ENCODE peak calls at places on chromosomes 7 and 10, in nine cellular contexts. One of them, this sample, is unnamed.

GRCh38 chr7:77913977-77914607 is 115.5 kb downstream of the PHTF2 start:
- DNase-seq in cardiac muscle cell: no peak
- DNase-seq in RWPE2: no peak
- DNase-seq in AG04450: no peak
- DNase-seq in adrenal gland: no peak
- DNase-seq in K562: peak; percentile 81
- DNase-seq in prostate gland: no peak
- DNase-seq in sigmoid colon: no peak
- DNase-seq in testis: no peak
- DNase-seq in this sample: no peak

GRCh38 chr7:27181176-27181520 is 3.9 kb downstream of the HOXA11 start:
- DNase-seq in adrenal gland: no peak
- DNase-seq in K562: no peak
- DNase-seq in sigmoid colon: peak; percentile 80
- DNase-seq in AG04450: no peak
- DNase-seq in prostate gland: no peak
- DNase-seq in RWPE2: no peak
- DNase-seq in cardiac muscle cell: no peak
- DNase-seq in testis: no peak
- DNase-seq in this sample: no peak

GRCh38 chr7:29764227-29764626 is 42.1 kb upstream of the WIPF3 start:
- DNase-seq in prostate gland: no peak
- DNase-seq in cardiac muscle cell: no peak
- DNase-seq in RWPE2: no peak
- DNase-seq in adrenal gland: no peak
- DNase-seq in sigmoid colon: no peak
- DNase-seq in testis: peak; percentile 33
- DNase-seq in AG04450: no peak
- DNase-seq in K562: peak; percentile 34
- DNase-seq in this sample: no peak

GRCh38 chr7:108293190-108293612 is 163.0 kb downstream of the NRCAM start:
- DNase-seq in RWPE2: no peak
- DNase-seq in testis: no peak
- DNase-seq in K562: no peak
- DNase-seq in adrenal gland: peak; percentile 69
- DNase-seq in prostate gland: no peak
- DNase-seq in cardiac muscle cell: peak; percentile 75
- DNase-seq in sigmoid colon: no peak
- DNase-seq in AG04450: no peak
- DNase-seq in this sample: no peak

GRCh38 chr7:156735861-156736260 is 95.3 kb downstream of the RNF32 start:
- DNase-seq in sigmoid colon: no peak
- DNase-seq in testis: no peak
- DNase-seq in AG04450: no peak
- DNase-seq in adrenal gland: no peak
- DNase-seq in cardiac muscle cell: no peak
- DNase-seq in prostate gland: no peak
- DNase-seq in RWPE2: no peak
- DNase-seq in K562: no peak
- DNase-seq in this sample: no peak

GRCh38 chr7:35286422-35286821 is 32.5 kb upstream of the TBX20 start:
- DNase-seq in cardiac muscle cell: peak; percentile 57
- DNase-seq in adrenal gland: no peak
- DNase-seq in K562: no peak
- DNase-seq in testis: no peak
- DNase-seq in RWPE2: no peak
- DNase-seq in AG04450: no peak
- DNase-seq in sigmoid colon: no peak
- DNase-seq in prostate gland: no peak
- DNase-seq in this sample: no peak

GRCh38 chr10:3623746-3624145 is 161.3 kb downstream of the KLF6 start:
- DNase-seq in prostate gland: no peak
- DNase-seq in cardiac muscle cell: peak; percentile 91
- DNase-seq in sigmoid colon: no peak
- DNase-seq in testis: no peak
- DNase-seq in adrenal gland: no peak
- DNase-seq in AG04450: peak; percentile 59
- DNase-seq in K562: no peak
- DNase-seq in RWPE2: no peak
- DNase-seq in this sample: no peak

GRCh38 chr7:137755846-137756685 is 90.7 kb downstream of the DGKI start:
- DNase-seq in cardiac muscle cell: no peak
- DNase-seq in RWPE2: no peak
- DNase-seq in prostate gland: no peak
- DNase-seq in testis: no peak
- DNase-seq in sigmoid colon: no peak
- DNase-seq in AG04450: no peak
- DNase-seq in adrenal gland: no peak
- DNase-seq in K562: no peak
- DNase-seq in this sample: no peak

GRCh38 chr10:25176421-25176968 is 1.7 kb downstream of the GPR158 start:
- DNase-seq in prostate gland: no peak
- DNase-seq in K562: no peak
- DNase-seq in sigmoid colon: no peak
- DNase-seq in cardiac muscle cell: peak; percentile 33
- DNase-seq in RWPE2: no peak
- DNase-seq in AG04450: no peak
- DNase-seq in adrenal gland: peak; percentile 55
- DNase-seq in testis: peak; percentile 17
- DNase-seq in this sample: no peak

GRCh38 chr10:89526396-89526795 is 9.0 kb downstream of the SLC16A12 start:
- DNase-seq in sigmoid colon: no peak
- DNase-seq in testis: no peak
- DNase-seq in AG04450: no peak
- DNase-seq in prostate gland: no peak
- DNase-seq in cardiac muscle cell: no peak
- DNase-seq in adrenal gland: no peak
- DNase-seq in RWPE2: no peak
- DNase-seq in K562: no peak
- DNase-seq in this sample: no peak

GRCh38 chr10:73310475-73310874 is 48.2 kb downstream of the CFAP70 start:
- DNase-seq in testis: no peak
- DNase-seq in sigmoid colon: no peak
- DNase-seq in AG04450: no peak
- DNase-seq in K562: no peak
- DNase-seq in adrenal gland: no peak
- DNase-seq in prostate gland: no peak
- DNase-seq in RWPE2: no peak
- DNase-seq in cardiac muscle cell: no peak
- DNase-seq in this sample: no peak

GRCh38 chr7:27171636-27172387 is 2.3 kb downstream of the HOXA10 start:
- DNase-seq in sigmoid colon: peak; percentile 66
- DNase-seq in prostate gland: no peak
- DNase-seq in testis: no peak
- DNase-seq in RWPE2: peak; percentile 63
- DNase-seq in adrenal gland: peak; percentile 51
- DNase-seq in cardiac muscle cell: no peak
- DNase-seq in K562: no peak
- DNase-seq in AG04450: no peak
- DNase-seq in this sample: no peak

GRCh38 chr7:111878788-111879187 is 316.5 kb upstream of the IMMP2L start:
- DNase-seq in sigmoid colon: no peak
- DNase-seq in K562: no peak
- DNase-seq in testis: no peak
- DNase-seq in AG04450: no peak
- DNase-seq in adrenal gland: no peak
- DNase-seq in prostate gland: no peak
- DNase-seq in cardiac muscle cell: no peak
- DNase-seq in RWPE2: no peak
- DNase-seq in this sample: no peak

GRCh38 chr7:611281-611810 is 91.7 kb upstream of the PDGFA start:
- DNase-seq in RWPE2: no peak
- DNase-seq in sigmoid colon: no peak
- DNase-seq in adrenal gland: no peak
- DNase-seq in K562: no peak
- DNase-seq in AG04450: no peak
- DNase-seq in cardiac muscle cell: no peak
- DNase-seq in prostate gland: no peak
- DNase-seq in testis: no peak
- DNase-seq in this sample: no peak

GRCh38 chr10:95333997-95334792 is 43.4 kb upstream of the PDLIM1 start:
- DNase-seq in adrenal gland: peak; percentile 87
- DNase-seq in RWPE2: no peak
- DNase-seq in testis: no peak
- DNase-seq in K562: no peak
- DNase-seq in cardiac muscle cell: peak; percentile 98
- DNase-seq in AG04450: peak; percentile 66
- DNase-seq in sigmoid colon: peak; percentile 88
- DNase-seq in prostate gland: peak; percentile 28
- DNase-seq in this sample: no peak

GRCh38 chr10:132388901-132389630 is 7.9 kb upstream of the PWWP2B start:
- DNase-seq in adrenal gland: peak; percentile 89
- DNase-seq in AG04450: no peak
- DNase-seq in K562: no peak
- DNase-seq in testis: peak; percentile 89
- DNase-seq in prostate gland: no peak
- DNase-seq in cardiac muscle cell: no peak
- DNase-seq in sigmoid colon: peak; percentile 81
- DNase-seq in RWPE2: peak; percentile 64
- DNase-seq in this sample: no peak

GRCh38 chr10:48655426-48656240 is 29.0 kb upstream of the WDFY4 start:
- DNase-seq in RWPE2: no peak
- DNase-seq in K562: peak; percentile 31
- DNase-seq in adrenal gland: peak; percentile 89
- DNase-seq in testis: peak; percentile 74
- DNase-seq in cardiac muscle cell: peak; percentile 71
- DNase-seq in prostate gland: peak; percentile 49
- DNase-seq in AG04450: no peak
- DNase-seq in sigmoid colon: peak; percentile 80
- DNase-seq in this sample: peak; percentile 93

DNA sequence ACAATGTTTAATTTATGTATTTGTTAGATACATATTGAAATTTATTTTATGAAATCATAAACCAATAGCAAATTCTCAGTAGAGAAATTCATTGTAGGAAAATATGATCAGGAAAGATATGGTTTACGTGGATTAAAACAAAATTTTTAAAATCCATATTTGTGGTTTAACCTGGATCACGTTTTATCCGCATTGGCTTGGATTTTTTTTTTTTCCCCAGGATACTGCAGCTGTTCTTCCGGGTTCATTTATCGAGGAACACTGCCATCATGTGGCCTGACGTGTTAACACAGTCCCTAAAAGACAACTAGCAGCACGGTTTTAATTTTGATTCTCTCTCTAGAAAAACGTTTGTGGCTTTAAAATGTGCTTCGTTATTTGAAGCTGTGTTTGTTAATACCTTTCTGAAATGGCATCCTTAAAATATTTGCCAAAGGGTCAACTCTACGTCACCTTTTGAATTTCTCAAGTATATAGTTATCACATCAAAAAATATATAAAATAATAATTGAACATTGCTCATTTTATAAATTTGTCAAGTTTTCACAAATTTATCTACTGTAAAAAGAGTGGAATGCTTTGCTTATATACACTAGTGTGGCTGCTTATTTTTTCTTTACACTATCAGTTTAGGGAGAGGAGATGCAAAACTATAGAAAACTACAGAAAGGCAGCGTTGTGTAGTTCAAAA is 8.7 kb upstream of the ASB4 start:
- DNase-seq in K562: peak; percentile 77
- DNase-seq in AG04450: peak; percentile 30
- DNase-seq in cardiac muscle cell: peak; percentile 85
- DNase-seq in adrenal gland: peak; percentile 93
- DNase-seq in RWPE2: no peak
- DNase-seq in testis: peak; percentile 90
- DNase-seq in prostate gland: peak; percentile 64
- DNase-seq in sigmoid colon: peak; percentile 77
- DNase-seq in this sample: no peak
- H3K27ac ChIP-seq in K562: no peak overlapping the region
- H3K27ac ChIP-seq in AG04450: no peak overlapping the region
- H3K27ac ChIP-seq in cardiac muscle cell: no peak overlapping the region
- H3K27ac ChIP-seq in adrenal gland: no peak overlapping the region
- H3K27ac ChIP-seq in RWPE2: no peak overlapping the region
- H3K27ac ChIP-seq in testis: no peak overlapping the region
- H3K27ac ChIP-seq in prostate gland: no peak overlapping the region
- H3K27ac ChIP-seq in sigmoid colon: no peak overlapping the region
- H3K27ac ChIP-seq in this sample: no peak overlapping the region

DNA sequence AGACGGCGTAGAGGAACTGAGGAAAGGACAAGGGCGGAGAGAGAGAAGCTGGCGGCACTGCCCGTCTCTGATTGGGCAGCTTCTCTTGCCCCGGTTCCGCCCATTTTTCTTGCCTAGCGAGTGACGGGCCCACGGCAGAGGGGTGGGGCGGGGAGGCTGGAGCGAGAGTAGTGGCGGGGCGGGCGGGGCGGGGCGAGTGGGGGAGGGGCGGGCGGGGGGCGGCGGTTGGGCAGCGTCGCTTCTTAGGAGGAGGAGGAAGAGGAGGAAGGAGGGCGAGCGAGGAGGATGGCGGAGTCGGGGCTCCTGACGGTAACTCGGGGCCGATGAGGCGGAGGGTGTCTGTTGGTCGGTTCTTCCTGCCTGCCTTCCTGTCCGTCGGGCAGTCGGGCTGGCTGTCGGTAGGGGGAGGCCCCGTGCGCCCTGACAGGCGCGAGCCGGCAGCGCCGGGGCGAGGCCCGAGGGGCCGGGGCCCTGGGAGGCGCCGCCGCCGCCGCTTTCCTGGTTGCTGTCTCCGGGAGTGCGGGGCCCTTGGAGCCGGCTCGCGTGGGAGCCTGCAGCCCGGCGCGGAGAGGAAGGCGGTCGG is at the start of gene SHOC2:
- DNase-seq in AG04450: peak; percentile 20
- DNase-seq in sigmoid colon: peak; percentile 100
- DNase-seq in cardiac muscle cell: no peak
- DNase-seq in K562: peak; percentile 98
- DNase-seq in adrenal gland: peak; percentile 100
- DNase-seq in RWPE2: peak; percentile 99
- DNase-seq in testis: peak; percentile 100
- DNase-seq in prostate gland: peak; percentile 99
- DNase-seq in this sample: no peak
- TF ChIP-seq CTCF in AG04450: peak; percentile 28
- TF ChIP-seq CTCF in sigmoid colon: no peak
- TF ChIP-seq CTCF in cardiac muscle cell: peak; percentile 28
- TF ChIP-seq CTCF in K562: peak; percentile 14
- TF ChIP-seq CTCF in adrenal gland: no peak
- TF ChIP-seq CTCF in RWPE2: no peak
- TF ChIP-seq CTCF in testis: no peak
- TF ChIP-seq CTCF in prostate gland: no peak
- TF ChIP-seq CTCF in this sample: no peak

GRCh38 chr10:124144536-124144935 is 51.1 kb upstream of the CHST15 start:
- DNase-seq in cardiac muscle cell: no peak
- DNase-seq in K562: no peak
- DNase-seq in testis: no peak
- DNase-seq in prostate gland: no peak
- DNase-seq in sigmoid colon: peak; percentile 59
- DNase-seq in RWPE2: no peak
- DNase-seq in adrenal gland: no peak
- DNase-seq in AG04450: no peak
- DNase-seq in this sample: no peak
- H3K4me3 ChIP-seq in cardiac muscle cell: no peak overlapping the region
- H3K4me3 ChIP-seq in K562: no peak overlapping the region
- H3K4me3 ChIP-seq in testis: no peak overlapping the region
- H3K4me3 ChIP-seq in prostate gland: no peak overlapping the region
- H3K4me3 ChIP-seq in sigmoid colon: no peak overlapping the region
- H3K4me3 ChIP-seq in RWPE2: no peak overlapping the region
- H3K4me3 ChIP-seq in adrenal gland: no peak overlapping the region
- H3K4me3 ChIP-seq in AG04450: no peak overlapping the region
- H3K4me3 ChIP-seq in this sample: no peak overlapping the region

DNA sequence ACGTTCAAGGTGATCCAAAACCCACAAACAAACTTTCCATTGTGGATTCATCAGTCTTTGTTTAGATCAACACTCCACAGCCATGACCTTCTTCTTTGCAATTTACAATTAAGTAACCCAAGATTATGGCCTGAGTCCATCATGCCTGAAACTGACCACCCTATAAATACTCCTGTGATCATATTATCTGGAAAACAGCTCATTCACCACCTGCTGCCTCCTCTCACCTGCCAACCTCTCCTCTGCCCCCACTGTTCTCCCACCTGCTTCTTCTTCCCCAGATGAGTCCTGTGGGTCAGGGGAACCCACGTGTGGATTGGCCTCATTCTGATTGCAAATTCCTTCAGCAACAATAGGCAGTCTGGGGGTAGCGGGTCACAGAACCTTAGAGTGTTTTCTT is 81.4 kb downstream of the ABLIM1 start:
- DNase-seq in testis: no peak
- DNase-seq in AG04450: no peak
- DNase-seq in sigmoid colon: no peak
- DNase-seq in RWPE2: no peak
- DNase-seq in adrenal gland: no peak
- DNase-seq in cardiac muscle cell: no peak
- DNase-seq in prostate gland: no peak
- DNase-seq in K562: no peak
- DNase-seq in this sample: no peak
- H3K27ac ChIP-seq in testis: peak overlapping the region; percentile 11
- H3K27ac ChIP-seq in AG04450: no peak overlapping the region
- H3K27ac ChIP-seq in sigmoid colon: peak overlapping the region; percentile 6
- H3K27ac ChIP-seq in RWPE2: no peak overlapping the region
- H3K27ac ChIP-seq in adrenal gland: peak overlapping the region; percentile 82
- H3K27ac ChIP-seq in cardiac muscle cell: no peak overlapping the region
- H3K27ac ChIP-seq in prostate gland: peak overlapping the region; percentile 26
- H3K27ac ChIP-seq in K562: no peak overlapping the region
- H3K27ac ChIP-seq in this sample: peak overlapping the region; percentile 24

This sample was measured in esophagus muscularis mucosa.